ENCODE peak calls at places on chromosome 22, in seven cellular contexts. H is adrenal gland, I is left ventricle myocardium inferior, A is kidney, V is vagina, S is tibial artery, F is body of pancreas. X is an unnamed sample.

GRCh38 chr22:33109532-33110148 is 51.5 kb upstream of the SYN3 start:
- DNase-seq in H (no peak), I (no peak), A (no peak), V (no peak), S (no peak), F (no peak), X (no peak)

GRCh38 chr22:19203839-19204238 is 25.3 kb upstream of the SLC25A1 start:
- DNase-seq in H (no peak), I (no peak), A (no peak), V (no peak), S (no peak), F (no peak), X (no peak)

GRCh38 chr22:45684169-45684568 is 12.5 kb downstream of the ATXN10 start:
- DNase-seq in H (peak; percentile 12), I (no peak), A (no peak), V (no peak), S (no peak), F (no peak), X (no peak)

GRCh38 chr22:46150615-46151423 is 493 bp downstream of the PPARA start:
- DNase-seq in H (peak; percentile 40), I (no peak), A (peak; percentile 87), V (no peak), S (no peak), F (peak; percentile 46), X (peak; percentile 70)

GRCh38 chr22:30864441-30865420 is 103.8 kb downstream of the MORC2 start:
- DNase-seq in H (no peak), I (no peak), A (peak; percentile 57), V (peak; percentile 89), S (peak; percentile 11), F (no peak), X (peak; percentile 34)

GRCh38 chr22:22425783-22426624 is 82.5 kb downstream of the ZNF280B start:
- DNase-seq in H (peak; percentile 55), I (no peak), A (no peak), V (peak; percentile 40), S (no peak), F (no peak), X (no peak)

GRCh38 chr22:44913198-44913983 is 96.4 kb downstream of the PHF21B start:
- DNase-seq in H (no peak), I (no peak), A (peak; percentile 68), V (no peak), S (no peak), F (no peak), X (no peak)

GRCh38 chr22:30943368-30943767 is 25.2 kb downstream of the MORC2 start:
- DNase-seq in H (no peak), I (no peak), A (no peak), V (no peak), S (no peak), F (no peak), X (peak; percentile 21)

GRCh38 chr22:33006220-33006954 is 51.8 kb downstream of the SYN3 start:
- DNase-seq in H (no peak), I (no peak), A (no peak), V (no peak), S (no peak), F (no peak), X (no peak)

GRCh38 chr22:42608481-42609361 is 6.0 kb downstream of the POLDIP3 start:
- DNase-seq in H (no peak), I (no peak), A (peak; percentile 53), V (no peak), S (no peak), F (no peak), X (no peak)

GRCh38 chr22:23180301-23180892 is at the start of gene BCR:
- DNase-seq in H (peak; percentile 77), I (peak; percentile 83), A (peak; percentile 88), V (no peak), S (peak; percentile 72), F (peak; percentile 82), X (peak; percentile 86)

GRCh38 chr22:25764270-25765015 is 22.5 kb downstream of the MYO18B start:
- DNase-seq in H (no peak), I (no peak), A (no peak), V (no peak), S (no peak), F (no peak), X (no peak)

GRCh38 chr22:39294571-39295468 is 24.6 kb downstream of the RPL3 start:
- DNase-seq in H (no peak), I (no peak), A (no peak), V (no peak), S (no peak), F (no peak), X (no peak)
- H3K4me1 ChIP-seq in H (peaks cover 27% of the 10 kb centered on the region), I (peaks cover 63% of the 10 kb centered on the region), A (peaks cover 50% of the 10 kb centered on the region), V (peaks cover 68% of the 10 kb centered on the region), S (peaks cover 66% of the 10 kb centered on the region), F (peaks cover 79% of the 10 kb centered on the region), X (peaks cover 8% of the 10 kb centered on the region)

DNA sequence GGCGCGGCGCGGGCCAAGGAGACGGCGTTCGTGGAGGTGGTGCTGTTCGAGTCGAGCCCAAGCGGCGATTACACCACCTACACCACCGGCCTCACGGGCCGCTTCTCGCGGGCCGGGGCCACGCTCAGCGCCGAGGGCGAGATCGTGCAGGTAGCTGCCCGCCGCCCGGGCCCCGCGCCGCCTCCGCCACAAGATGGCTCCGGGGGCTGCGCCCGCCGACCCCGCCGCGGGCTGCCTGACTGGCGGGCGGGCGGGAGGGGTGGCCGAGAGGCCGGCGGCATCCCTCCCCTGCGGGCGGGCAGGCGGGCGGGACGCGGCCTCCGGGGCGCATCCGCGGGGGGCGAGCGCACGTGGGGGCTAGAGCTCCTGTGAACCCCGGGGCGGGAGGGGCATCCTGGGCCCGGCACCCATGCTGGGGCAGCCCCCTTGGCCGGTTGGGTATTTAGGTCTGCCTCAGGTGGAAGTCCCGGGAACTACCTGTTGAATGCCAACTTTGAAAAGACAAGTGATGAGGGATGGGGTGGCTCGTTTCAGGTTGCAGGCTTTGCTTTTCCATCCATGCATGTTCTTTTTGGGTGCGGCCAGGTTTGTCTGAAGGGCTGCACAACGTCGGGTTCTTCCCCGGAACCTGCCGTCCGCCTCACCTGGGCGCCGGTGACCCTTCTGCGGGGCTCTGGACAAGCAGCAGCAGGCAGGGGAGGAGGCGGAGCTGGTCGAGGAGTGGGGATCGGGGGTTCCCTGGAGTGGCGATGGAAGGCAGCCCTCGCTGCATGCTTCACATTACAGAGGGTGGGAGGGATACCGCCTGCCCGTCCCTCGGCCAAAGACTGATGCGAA is 763 bp downstream of the ZNRF3 start:
- DNase-seq in H (peak; percentile 49), I (peak; percentile 37), A (peak; percentile 85), V (no peak), S (peak; percentile 28), F (peak; percentile 60), X (peak; percentile 19)
- H3K27ac ChIP-seq in H (no peak overlapping the region), I (peak overlapping the region; percentile 81), A (peak overlapping the region; percentile 63), V (peak overlapping the region; percentile 61), S (peak overlapping the region; percentile 73), F (peak overlapping the region; percentile 7), X (peak overlapping the region; percentile 69)

GRCh38 chr22:28883657-28883916 is 215 bp downstream of the ZNRF3 start:
- DNase-seq in H (no peak), I (no peak), A (no peak), V (no peak), S (no peak), F (no peak), X (no peak)

GRCh38 chr22:28884754-28885375 is 1.5 kb downstream of the ZNRF3 start:
- DNase-seq in H (no peak), I (no peak), A (no peak), V (no peak), S (no peak), F (no peak), X (no peak)

GRCh38 chr22:28882545-28882877 is 861 bp upstream of the ZNRF3 start:
- DNase-seq in H (no peak), I (no peak), A (no peak), V (no peak), S (peak; percentile 33), F (no peak), X (peak; percentile 20)

GRCh38 chr22:28885939-28886338 is 2.6 kb downstream of the ZNRF3 start:
- DNase-seq in H (no peak), I (no peak), A (no peak), V (no peak), S (no peak), F (peak; percentile 17), X (peak; percentile 53)

GRCh38 chr22:28882878-28883656 is at the start of gene ZNRF3:
- DNase-seq in H (peak; percentile 94), I (peak; percentile 92), A (peak; percentile 98), V (no peak), S (peak; percentile 90), F (peak; percentile 94), X (peak; percentile 88)
- TF ChIP-seq CTCF in H (no peak), I (peak; percentile 5), A (peak; percentile 20), V (no peak), S (no peak), F (no peak), X (no peak)

GRCh38 chr22:40040927-40041326 is 46.2 kb downstream of the FAM83F start:
- DNase-seq in H (peak; percentile 51), I (peak; percentile 57), A (peak; percentile 82), V (no peak), S (peak; percentile 64), F (peak; percentile 41), X (no peak)

GRCh38 chr22:40041738-40042137 is 47.0 kb downstream of the FAM83F start:
- DNase-seq in H (no peak), I (no peak), A (no peak), V (no peak), S (no peak), F (no peak), X (no peak)

GRCh38 chr22:40043086-40043485 is 48.3 kb downstream of the FAM83F start:
- DNase-seq in H (peak; percentile 32), I (no peak), A (no peak), V (no peak), S (peak; percentile 67), F (peak; percentile 81), X (peak; percentile 60)

GRCh38 chr22:40043793-40044101 is 49.0 kb downstream of the FAM83F start:
- DNase-seq in H (no peak), I (no peak), A (no peak), V (no peak), S (no peak), F (no peak), X (no peak)

GRCh38 chr22:40042312-40042711 is 47.6 kb downstream of the FAM83F start:
- DNase-seq in H (no peak), I (no peak), A (no peak), V (no peak), S (no peak), F (no peak), X (no peak)
- H3K4me1 ChIP-seq in H (peaks cover 38% of the 10 kb centered on the region), I (peaks cover 57% of the 10 kb centered on the region), A (peaks cover 37% of the 10 kb centered on the region), V (peaks cover 60% of the 10 kb centered on the region), S (peaks cover 38% of the 10 kb centered on the region), F (peaks cover 39% of the 10 kb centered on the region), X (peaks cover 6% of the 10 kb centered on the region)

GRCh38 chr22:47918276-47918928 is 1156.0 kb downstream of the TBC1D22A start:
- DNase-seq in H (no peak), I (no peak), A (no peak), V (no peak), S (no peak), F (no peak), X (peak; percentile 63)
- H3K27ac ChIP-seq in H (no peak overlapping the region), I (no peak overlapping the region), A (no peak overlapping the region), V (no peak overlapping the region), S (no peak overlapping the region), F (no peak overlapping the region), X (no peak overlapping the region)

GRCh38 chr22:43889366-43890253 is 2.2 kb downstream of the PNPLA5 start:
- DNase-seq in H (no peak), I (no peak), A (peak; percentile 57), V (no peak), S (no peak), F (no peak), X (no peak)
- TF ChIP-seq CTCF in H (no peak), I (no peak), A (no peak), V (no peak), S (no peak), F (no peak), X (no peak)